ENCODE peak calls at places on chromosomes 3 and 15, in four cellular contexts. Y, F, P and I are unnamed samples.

GRCh38 chr15:45654749-45655148 is 19.9 kb downstream of the SQOR start:
- DNase-seq in P (no peak), F (no peak), Y (no peak), I (no peak)

GRCh38 chr15:80070840-80071239 is 11.4 kb downstream of the ZFAND6 start:
- DNase-seq in Y (no peak), P (no peak), F (no peak), I (no peak)

GRCh38 chr15:83462953-83463433 is 15.9 kb downstream of the SH3GL3 start:
- DNase-seq in F (no peak), P (no peak), Y (no peak), I (no peak)

GRCh38 chr3:107461721-107462120 is 61.0 kb upstream of the BBX start:
- DNase-seq in P (no peak), Y (no peak), F (no peak), I (no peak)

GRCh38 chr3:50572158-50572557 is 2.8 kb downstream of the HEMK1 start:
- DNase-seq in F (peak; percentile 81), P (peak; percentile 74), Y (peak; percentile 79), I (peak; percentile 75)

GRCh38 chr15:90232941-90233700 is 620 bp downstream of the CIB1 start:
- DNase-seq in Y (peak; percentile 73), F (peak; percentile 34), P (peak; percentile 56), I (peak; percentile 78)

GRCh38 chr3:33474895-33475294 is 34.7 kb upstream of the UBP1 start:
- DNase-seq in Y (no peak), F (no peak), P (no peak), I (no peak)

GRCh38 chr3:195246608-195247007 is 24.4 kb downstream of the XXYLT1 start:
- DNase-seq in P (no peak), F (no peak), Y (no peak), I (no peak)

GRCh38 chr3:45773714-45774449 is 22.5 kb downstream of the SLC6A20 start:
- DNase-seq in Y (no peak), P (no peak), F (no peak), I (peak; percentile 4)

GRCh38 chr3:107630779-107631178 is 108.0 kb downstream of the BBX start:
- DNase-seq in Y (no peak), F (no peak), P (no peak), I (no peak)

GRCh38 chr15:61064653-61065052 is 164.4 kb downstream of the RORA start:
- DNase-seq in P (no peak), F (no peak), Y (no peak), I (no peak)

GRCh38 chr3:107468782-107469181 is 54.0 kb upstream of the BBX start:
- DNase-seq in F (no peak), Y (no peak), P (no peak), I (no peak)

GRCh38 chr15:100689500-100689899 is 87.1 kb downstream of the ASB7 start:
- DNase-seq in F (no peak), P (no peak), Y (no peak), I (peak; percentile 6)

GRCh38 chr3:182686033-182686886 is 107.0 kb upstream of the ATP11B start:
- DNase-seq in P (no peak), F (no peak), Y (no peak), I (no peak)

GRCh38 chr15:22845289-22845900 is 6.9 kb downstream of the NIPA2 start:
- DNase-seq in F (no peak), P (no peak), Y (no peak), I (peak; percentile 66)

GRCh38 chr3:146975476-146975875 is 370.3 kb upstream of the PLSCR5 start:
- DNase-seq in P (no peak), Y (no peak), F (no peak), I (no peak)

GRCh38 chr3:72523409-72524172 is 324.7 kb downstream of the SHQ1 start:
- DNase-seq in Y (no peak), F (peak; percentile 59), P (peak; percentile 14), I (no peak)

GRCh38 chr3:87796137-87796899 is 262.5 kb downstream of the CGGBP1 start:
- DNase-seq in F (no peak), Y (no peak), P (no peak), I (no peak)

GRCh38 chr3:115021061-115021460 is 126.0 kb downstream of the ZBTB20 start:
- DNase-seq in Y (no peak), P (no peak), F (no peak), I (no peak)

GRCh38 chr3:99505646-99506269 is 132.6 kb upstream of the COL8A1 start:
- DNase-seq in Y (no peak), F (peak; percentile 66), P (no peak), I (no peak)

GRCh38 chr15:67158367-67158766 is 93.0 kb downstream of the SMAD3 start:
- DNase-seq in Y (no peak), P (no peak), F (no peak), I (no peak)

GRCh38 chr3:13357074-13357473 is 63.0 kb downstream of the NUP210 start:
- DNase-seq in Y (no peak), P (no peak), F (no peak), I (no peak)
- TF ChIP-seq CTCF in Y (no peak), P (no peak), F (no peak), I (no peak)

GRCh38 chr3:38281895-38282686 is at the start of gene SLC22A14:
- DNase-seq in Y (no peak), F (no peak), P (no peak), I (peak; percentile 60)
- TF ChIP-seq CTCF in Y (peak; percentile 8), F (peak; percentile 10), P (no peak), I (peak; percentile 63)

DNA sequence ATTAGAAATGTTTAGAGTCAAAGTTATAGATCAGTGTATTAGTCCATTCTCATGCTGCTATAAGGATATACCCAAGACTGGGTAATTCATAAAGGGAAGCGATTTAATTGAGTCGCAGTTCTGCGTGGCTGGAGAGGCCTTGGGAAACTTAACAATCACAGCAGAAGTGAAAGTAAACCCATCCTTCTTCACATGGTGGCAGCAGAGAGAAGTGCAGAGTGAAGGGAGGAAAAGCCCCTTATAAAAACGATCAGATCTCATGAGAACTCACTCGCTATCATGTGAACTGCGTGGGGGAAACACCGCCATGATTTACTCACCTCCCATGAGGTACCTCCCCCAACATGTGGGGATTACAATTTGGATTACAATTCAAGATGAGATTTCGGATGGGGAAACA is 871.5 kb downstream of the DIPK2A start:
- DNase-seq in F (no peak), Y (no peak), P (no peak), I (no peak)
- TF ChIP-seq CTCF in F (no peak), Y (peak; percentile 33), P (no peak), I (peak; percentile 56)

GRCh38 chr3:152513301-152513960 is 244.7 kb downstream of the MBNL1 start:
- DNase-seq in F (no peak), P (no peak), Y (no peak), I (no peak)

GRCh38 chr3:152511904-152512303 is 243.2 kb downstream of the MBNL1 start:
- DNase-seq in F (peak; percentile 28), P (no peak), Y (no peak), I (no peak)

GRCh38 chr3:152505926-152506325 is 237.2 kb downstream of the MBNL1 start:
- DNase-seq in Y (no peak), F (peak; percentile 20), P (no peak), I (no peak)

GRCh38 chr3:152508705-152509104 is 240.0 kb downstream of the MBNL1 start:
- DNase-seq in Y (no peak), P (no peak), F (no peak), I (no peak)
- TF ChIP-seq CTCF in Y (no peak), P (peak; percentile 59), F (peak; percentile 37), I (peak; percentile 53)

GRCh38 chr3:124831631-124832184 is 55.5 kb downstream of the ITGB5 start:
- DNase-seq in F (no peak), Y (no peak), P (no peak), I (no peak)

GRCh38 chr3:124832782-124833709 is 54.1 kb downstream of the ITGB5 start:
- DNase-seq in F (no peak), Y (no peak), P (no peak), I (no peak)

GRCh38 chr3:124836448-124836847 is 50.7 kb downstream of the ITGB5 start:
- DNase-seq in F (no peak), P (no peak), Y (no peak), I (no peak)

GRCh38 chr3:124834723-124835718 is 52.1 kb downstream of the ITGB5 start:
- DNase-seq in Y (no peak), P (no peak), F (peak; percentile 74), I (peak; percentile 76)

GRCh38 chr3:124833710-124834332 is 53.3 kb downstream of the ITGB5 start:
- DNase-seq in P (no peak), F (no peak), Y (no peak), I (no peak)
- TF ChIP-seq CTCF in P (no peak), F (no peak), Y (no peak), I (no peak)